ENCODE peak calls at places on chromosomes 5 and 9, in four cellular contexts. N is SK-N-SH, C is gastrocnemius medialis, Z is heart right ventricle. M is an unnamed sample.

GRCh38 chr5:140966293-140967225 is at the start of gene PCDHAC2:
- DNase-seq in N (peak), Z (peak), C (no peak), M (no peak)

GRCh38 chr9:135158572-135158937 is 71.1 kb downstream of the OLFM1 start:
- DNase-seq in Z (no peak), C (no peak), N (no peak), M (no peak)

GRCh38 chr9:3059781-3060468 is 216.0 kb upstream of the PUM3 start:
- DNase-seq in C (no peak), Z (no peak), N (no peak), M (no peak)

GRCh38 chr5:146878471-146879172 is at the start of gene PPP2R2B:
- DNase-seq in C (no peak), Z (peak), N (peak), M (no peak)

GRCh38 chr5:148887123-148887881 is 60.9 kb downstream of the ADRB2 start:
- DNase-seq in C (no peak), Z (no peak), N (no peak), M (no peak)

GRCh38 chr9:94174164-94174563 is 84.9 kb upstream of the ZNF169 start:
- DNase-seq in N (no peak), Z (no peak), C (no peak), M (no peak)

GRCh38 chr5:54469655-54470054 is 14.2 kb downstream of the HSPB3 start:
- DNase-seq in Z (no peak), C (no peak), N (no peak), M (no peak)

GRCh38 chr5:130571076-130571475 is 594.0 kb downstream of the HINT1 start:
- DNase-seq in N (no peak), Z (no peak), C (no peak), M (no peak)

GRCh38 chr5:154190652-154191304 is at the start of gene GALNT10:
- DNase-seq in Z (peak), C (peak), N (peak), M (peak)

GRCh38 chr9:105245720-105246161 is 1.3 kb downstream of the SLC44A1 start:
- DNase-seq in N (no peak), C (no peak), Z (no peak), M (no peak)

GRCh38 chr9:105243935-105244273 is 547 bp upstream of the SLC44A1 start:
- DNase-seq in Z (no peak), N (no peak), C (no peak), M (no peak)

GRCh38 chr9:105246656-105247162 is 2.3 kb downstream of the SLC44A1 start:
- DNase-seq in C (no peak), Z (no peak), N (no peak), M (no peak)

GRCh38 chr9:105244274-105244995 is at the start of gene SLC44A1:
- DNase-seq in C (peak), Z (peak), N (peak), M (peak)

DNA sequence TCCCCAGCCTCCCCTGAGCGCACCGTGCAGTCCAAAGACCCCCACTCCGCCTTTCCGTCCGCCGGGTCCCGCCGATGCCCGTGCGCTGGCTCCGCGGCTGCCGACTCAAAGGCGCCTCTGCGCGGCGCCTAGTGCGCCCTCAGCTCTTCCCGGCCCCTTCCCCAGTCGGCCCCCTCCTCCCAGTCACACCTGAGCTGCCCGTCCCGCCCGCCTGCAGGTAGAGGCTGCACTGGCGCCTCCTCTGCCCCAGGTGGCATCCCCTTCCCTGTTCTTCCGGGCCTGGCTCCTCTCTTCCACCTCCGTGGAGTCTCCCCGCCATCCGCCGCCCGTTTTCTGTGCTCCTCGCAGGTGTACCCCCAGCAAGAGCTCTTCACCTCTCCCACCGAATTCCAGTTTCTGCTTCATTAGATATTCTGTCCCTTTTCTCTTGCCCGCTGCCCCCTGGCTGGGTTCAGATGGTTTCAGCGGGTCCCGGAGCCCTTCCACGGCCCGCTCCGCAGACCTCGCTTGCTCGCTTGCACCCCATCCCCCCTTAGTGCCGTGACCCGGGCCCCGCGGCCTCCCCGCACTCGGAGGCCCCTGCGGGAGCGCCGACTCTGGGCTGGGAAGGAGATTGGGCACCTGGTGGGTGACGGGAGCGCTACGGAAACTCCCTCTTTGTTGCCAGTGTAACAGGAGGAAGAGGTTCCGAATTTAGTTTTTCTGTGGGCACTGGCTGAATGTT is 707 bp downstream of the SLC44A1 start:
- DNase-seq in Z (peak), C (peak), N (peak), M (no peak)
- TF ChIP-seq CTCF in Z (no peak), C (no peak), N (peak), M (no peak)

GRCh38 chr5:67092447-67093023 is 104.1 kb downstream of the CD180 start:
- DNase-seq in Z (no peak), C (no peak), N (no peak), M (no peak)
- TF ChIP-seq CTCF in Z (no peak), C (no peak), N (no peak), M (no peak)

DNA sequence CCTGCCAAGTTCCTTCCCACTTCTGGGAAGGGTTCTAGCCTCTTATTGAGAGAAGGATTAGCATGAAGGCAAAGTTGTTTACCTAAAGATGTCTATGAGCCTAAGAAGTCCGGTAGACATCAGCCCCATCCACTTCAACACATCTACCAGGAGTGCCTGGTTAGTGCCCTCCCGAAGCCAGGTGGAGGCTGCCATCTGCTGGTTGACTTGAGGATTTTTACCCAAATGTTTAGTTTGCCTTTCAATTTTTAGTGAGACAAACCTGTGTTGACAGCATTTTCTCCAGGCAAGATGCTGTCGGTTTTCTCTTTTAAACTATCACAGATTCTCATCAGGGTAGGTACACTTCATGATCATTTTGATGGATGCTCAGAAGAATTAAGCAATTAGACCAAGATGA is 83.6 kb upstream of the TNFSF8 start:
- DNase-seq in C (peak), Z (peak), N (peak), M (peak)
- TF ChIP-seq CTCF in C (peak), Z (peak), N (peak), M (peak)

GRCh38 chr5:1174122-1174936 is 27.1 kb upstream of the SLC6A19 start:
- DNase-seq in N (peak), C (peak), Z (peak), M (peak)
- TF ChIP-seq CTCF in N (peak), C (peak), Z (peak), M (peak)

GRCh38 chr5:113825143-113825542 is 311.6 kb downstream of the YTHDC2 start:
- DNase-seq in C (no peak), Z (no peak), N (no peak), M (no peak)

GRCh38 chr5:113824307-113824706 is 310.8 kb downstream of the YTHDC2 start:
- DNase-seq in C (no peak), Z (no peak), N (no peak), M (no peak)
- TF ChIP-seq CTCF in C (no peak), Z (no peak), N (no peak), M (no peak)

GRCh38 chr9:121720311-121720991 is 69.0 kb downstream of the DAB2IP start:
- DNase-seq in N (no peak), C (no peak), Z (no peak), M (no peak)
- TF ChIP-seq CTCF in N (no peak), C (peak), Z (peak), M (no peak)